ENCODE peak calls at places on chromosome 7, in seven cellular contexts. One of them, this sample, is unnamed.
A peak's percentile ranks its signal among the peaks of the same experiment; 100 is the strongest.

GRCh38 chr7:70696139-70696782 is 435.7 kb upstream of the GALNT17 start:
- DNase-seq in fibroblast of mammary gland: peak; percentile 61
- DNase-seq in NAMALWA: peak; percentile 47
- DNase-seq in GM04504: no peak
- DNase-seq in A172: no peak
- DNase-seq in heart left ventricle: no peak
- DNase-seq in M059J: peak; percentile 42
- DNase-seq in this sample: no peak

GRCh38 chr7:17495655-17496396 is 197.4 kb downstream of the AHR start:
- DNase-seq in M059J: peak; percentile 14
- DNase-seq in A172: no peak
- DNase-seq in GM04504: no peak
- DNase-seq in NAMALWA: no peak
- DNase-seq in heart left ventricle: no peak
- DNase-seq in fibroblast of mammary gland: no peak
- DNase-seq in this sample: no peak

GRCh38 chr7:102873470-102874165 is 39.2 kb upstream of the LRRC17 start:
- DNase-seq in GM04504: no peak
- DNase-seq in A172: no peak
- DNase-seq in heart left ventricle: no peak
- DNase-seq in fibroblast of mammary gland: peak; percentile 32
- DNase-seq in M059J: no peak
- DNase-seq in NAMALWA: no peak
- DNase-seq in this sample: no peak

GRCh38 chr7:138097064-138097741 is 20.9 kb downstream of the AKR1D1 start:
- DNase-seq in heart left ventricle: no peak
- DNase-seq in GM04504: no peak
- DNase-seq in NAMALWA: peak; percentile 58
- DNase-seq in M059J: peak; percentile 36
- DNase-seq in fibroblast of mammary gland: peak; percentile 7
- DNase-seq in A172: no peak
- DNase-seq in this sample: no peak

GRCh38 chr7:70178787-70179186 is 580.5 kb downstream of the AUTS2 start:
- DNase-seq in M059J: peak; percentile 81
- DNase-seq in fibroblast of mammary gland: peak; percentile 86
- DNase-seq in A172: peak; percentile 99
- DNase-seq in NAMALWA: no peak
- DNase-seq in heart left ventricle: no peak
- DNase-seq in GM04504: no peak
- DNase-seq in this sample: peak; percentile 16

GRCh38 chr7:144674550-144674949 is 161.3 kb downstream of the TPK1 start:
- DNase-seq in A172: no peak
- DNase-seq in fibroblast of mammary gland: no peak
- DNase-seq in heart left ventricle: no peak
- DNase-seq in GM04504: no peak
- DNase-seq in M059J: no peak
- DNase-seq in NAMALWA: no peak
- DNase-seq in this sample: no peak

GRCh38 chr7:128833148-128833938 is 3.1 kb downstream of the FLNC start:
- DNase-seq in A172: peak; percentile 41
- DNase-seq in fibroblast of mammary gland: peak; percentile 92
- DNase-seq in NAMALWA: no peak
- DNase-seq in M059J: peak; percentile 88
- DNase-seq in heart left ventricle: peak; percentile 72
- DNase-seq in GM04504: peak; percentile 79
- DNase-seq in this sample: no peak

GRCh38 chr7:131522325-131522920 is 34.0 kb downstream of the PODXL start:
- DNase-seq in fibroblast of mammary gland: no peak
- DNase-seq in GM04504: no peak
- DNase-seq in heart left ventricle: no peak
- DNase-seq in A172: no peak
- DNase-seq in NAMALWA: no peak
- DNase-seq in M059J: peak; percentile 59
- DNase-seq in this sample: no peak

GRCh38 chr7:43873300-43873699 is 4.0 kb upstream of the MRPS24 start:
- DNase-seq in NAMALWA: no peak
- DNase-seq in fibroblast of mammary gland: peak; percentile 96
- DNase-seq in M059J: peak; percentile 96
- DNase-seq in heart left ventricle: no peak
- DNase-seq in A172: peak; percentile 92
- DNase-seq in GM04504: peak; percentile 92
- DNase-seq in this sample: no peak

GRCh38 chr7:124796771-124797170 is 31.2 kb upstream of the GPR37 start:
- DNase-seq in heart left ventricle: no peak
- DNase-seq in A172: no peak
- DNase-seq in M059J: peak; percentile 43
- DNase-seq in fibroblast of mammary gland: no peak
- DNase-seq in NAMALWA: no peak
- DNase-seq in GM04504: no peak
- DNase-seq in this sample: no peak